ENCODE peak calls at places on chromosomes 2 and 18, in four cellular contexts. Y is germinal center, F is pancreas, K is NCI-H1436. N is an unnamed sample.

GRCh38 chr2:236499691-236500573 is 69.7 kb upstream of the ACKR3 start:
- DNase-seq in F (no peak), Y (no peak), K (no peak), N (no peak)

GRCh38 chr2:19786408-19787058 is 115.2 kb downstream of the TTC32 start:
- DNase-seq in F (no peak), K (no peak), Y (no peak), N (no peak)

GRCh38 chr18:36009214-36009613 is 36.7 kb downstream of the RMP24 start:
- DNase-seq in Y (no peak), F (no peak), K (no peak), N (no peak)

GRCh38 chr2:28268386-28268785 is 124.3 kb upstream of the FOSL2 start:
- DNase-seq in Y (no peak), K (no peak), F (no peak), N (no peak)

GRCh38 chr2:172148246-172148645 is 45.5 kb upstream of the DLX2 start:
- DNase-seq in Y (no peak), K (no peak), F (no peak), N (no peak)

GRCh38 chr2:237727363-237727762 is 71.2 kb upstream of the RBM44 start:
- DNase-seq in Y (no peak), K (no peak), F (peak), N (no peak)

GRCh38 chr2:6957910-6958615 is 40.9 kb downstream of the RNF144A start:
- DNase-seq in Y (no peak), F (no peak), K (no peak), N (peak)

GRCh38 chr2:238370482-238371372 is 50.4 kb downstream of the TRAF3IP1 start:
- DNase-seq in K (peak), Y (peak), F (peak), N (no peak)